ENCODE peak calls at places on chromosome 2, in eight cellular contexts. One of them, this sample, is unnamed.

GRCh38 chr2:18311413-18311812 is 249.0 kb downstream of the RDH14 start:
- DNase-seq in K562: no peak
- DNase-seq in breast epithelium: no peak
- DNase-seq in endothelial cell of umbilical vein: no peak
- DNase-seq in stomach: no peak
- DNase-seq in sigmoid colon: no peak
- DNase-seq in GM23338: no peak
- DNase-seq in GM12878: no peak
- DNase-seq in this sample: no peak

GRCh38 chr2:160062283-160063005 is at the start of gene PLA2R1:
- DNase-seq in K562: no peak
- DNase-seq in endothelial cell of umbilical vein: peak; percentile 49
- DNase-seq in sigmoid colon: peak; percentile 82
- DNase-seq in GM23338: peak; percentile 76
- DNase-seq in GM12878: no peak
- DNase-seq in breast epithelium: peak; percentile 59
- DNase-seq in stomach: peak; percentile 34
- DNase-seq in this sample: peak; percentile 89

GRCh38 chr2:159933727-159934049 is 128.7 kb downstream of the PLA2R1 start:
- DNase-seq in breast epithelium: no peak
- DNase-seq in endothelial cell of umbilical vein: no peak
- DNase-seq in sigmoid colon: no peak
- DNase-seq in stomach: no peak
- DNase-seq in GM12878: peak; percentile 70
- DNase-seq in K562: no peak
- DNase-seq in GM23338: no peak
- DNase-seq in this sample: no peak

GRCh38 chr2:178829981-178830380 is 22.8 kb upstream of the TTN start:
- DNase-seq in GM12878: no peak
- DNase-seq in sigmoid colon: no peak
- DNase-seq in endothelial cell of umbilical vein: peak; percentile 62
- DNase-seq in K562: no peak
- DNase-seq in stomach: no peak
- DNase-seq in GM23338: no peak
- DNase-seq in breast epithelium: no peak
- DNase-seq in this sample: no peak

GRCh38 chr2:176424756-176425155 is 155.5 kb downstream of the MTX2 start:
- DNase-seq in endothelial cell of umbilical vein: no peak
- DNase-seq in GM23338: no peak
- DNase-seq in GM12878: no peak
- DNase-seq in K562: no peak
- DNase-seq in breast epithelium: no peak
- DNase-seq in stomach: no peak
- DNase-seq in sigmoid colon: no peak
- DNase-seq in this sample: no peak

GRCh38 chr2:195021704-195022513 is 635.1 kb upstream of the SLC39A10 start:
- DNase-seq in breast epithelium: no peak
- DNase-seq in GM12878: peak; percentile 52
- DNase-seq in sigmoid colon: no peak
- DNase-seq in K562: no peak
- DNase-seq in stomach: no peak
- DNase-seq in GM23338: no peak
- DNase-seq in endothelial cell of umbilical vein: no peak
- DNase-seq in this sample: no peak

GRCh38 chr2:188267776-188268175 is 23.9 kb upstream of the GULP1 start:
- DNase-seq in GM23338: no peak
- DNase-seq in K562: no peak
- DNase-seq in GM12878: no peak
- DNase-seq in stomach: no peak
- DNase-seq in endothelial cell of umbilical vein: no peak
- DNase-seq in sigmoid colon: no peak
- DNase-seq in breast epithelium: no peak
- DNase-seq in this sample: no peak

GRCh38 chr2:53127061-53127650 is 640.4 kb upstream of the CHAC2 start:
- DNase-seq in endothelial cell of umbilical vein: no peak
- DNase-seq in sigmoid colon: no peak
- DNase-seq in GM12878: no peak
- DNase-seq in GM23338: no peak
- DNase-seq in K562: no peak
- DNase-seq in stomach: no peak
- DNase-seq in breast epithelium: no peak
- DNase-seq in this sample: no peak

GRCh38 chr2:66334237-66335054 is 100.5 kb upstream of the MEIS1 start:
- DNase-seq in stomach: no peak
- DNase-seq in breast epithelium: no peak
- DNase-seq in GM12878: no peak
- DNase-seq in sigmoid colon: no peak
- DNase-seq in endothelial cell of umbilical vein: no peak
- DNase-seq in GM23338: peak; percentile 45
- DNase-seq in K562: no peak
- DNase-seq in this sample: no peak

GRCh38 chr2:105090091-105090490 is 52.2 kb downstream of the MRPS9 start:
- DNase-seq in sigmoid colon: no peak
- DNase-seq in breast epithelium: no peak
- DNase-seq in endothelial cell of umbilical vein: no peak
- DNase-seq in K562: no peak
- DNase-seq in stomach: no peak
- DNase-seq in GM12878: no peak
- DNase-seq in GM23338: no peak
- DNase-seq in this sample: no peak

GRCh38 chr2:29606105-29606871 is 315.1 kb downstream of the ALK start:
- DNase-seq in GM12878: no peak
- DNase-seq in breast epithelium: no peak
- DNase-seq in GM23338: no peak
- DNase-seq in K562: no peak
- DNase-seq in sigmoid colon: no peak
- DNase-seq in endothelial cell of umbilical vein: no peak
- DNase-seq in stomach: no peak
- DNase-seq in this sample: no peak

GRCh38 chr2:56589194-56589593 is 405.4 kb downstream of the CCDC85A start:
- DNase-seq in stomach: no peak
- DNase-seq in GM23338: no peak
- DNase-seq in breast epithelium: no peak
- DNase-seq in K562: no peak
- DNase-seq in GM12878: no peak
- DNase-seq in endothelial cell of umbilical vein: no peak
- DNase-seq in sigmoid colon: no peak
- DNase-seq in this sample: no peak

GRCh38 chr2:188573453-188573852 is 281.8 kb downstream of the GULP1 start:
- DNase-seq in GM12878: no peak
- DNase-seq in stomach: no peak
- DNase-seq in GM23338: no peak
- DNase-seq in endothelial cell of umbilical vein: no peak
- DNase-seq in K562: no peak
- DNase-seq in sigmoid colon: no peak
- DNase-seq in breast epithelium: no peak
- DNase-seq in this sample: no peak

GRCh38 chr2:73202156-73203054 is at the start of gene NOTO:
- DNase-seq in stomach: no peak
- DNase-seq in sigmoid colon: no peak
- DNase-seq in breast epithelium: no peak
- DNase-seq in GM23338: peak; percentile 82
- DNase-seq in K562: no peak
- DNase-seq in GM12878: no peak
- DNase-seq in endothelial cell of umbilical vein: no peak
- DNase-seq in this sample: no peak

GRCh38 chr2:38554973-38555595 is 47.6 kb downstream of the HNRNPLL start:
- DNase-seq in GM23338: peak; percentile 70
- DNase-seq in breast epithelium: no peak
- DNase-seq in sigmoid colon: no peak
- DNase-seq in endothelial cell of umbilical vein: peak; percentile 12
- DNase-seq in K562: peak; percentile 22
- DNase-seq in GM12878: no peak
- DNase-seq in stomach: no peak
- DNase-seq in this sample: no peak

GRCh38 chr2:145644820-145645302 is 1124.9 kb upstream of the ZEB2 start:
- DNase-seq in breast epithelium: no peak
- DNase-seq in GM23338: peak; percentile 20
- DNase-seq in sigmoid colon: no peak
- DNase-seq in stomach: no peak
- DNase-seq in GM12878: peak; percentile 45
- DNase-seq in K562: no peak
- DNase-seq in endothelial cell of umbilical vein: no peak
- DNase-seq in this sample: no peak

GRCh38 chr2:14401838-14402237 is 230.7 kb upstream of the LRATD1 start:
- DNase-seq in endothelial cell of umbilical vein: no peak
- DNase-seq in breast epithelium: no peak
- DNase-seq in K562: no peak
- DNase-seq in sigmoid colon: no peak
- DNase-seq in stomach: no peak
- DNase-seq in GM12878: no peak
- DNase-seq in GM23338: peak; percentile 86
- DNase-seq in this sample: no peak

GRCh38 chr2:18050001-18050400 is 171.5 kb downstream of the KCNS3 start:
- DNase-seq in GM23338: no peak
- DNase-seq in GM12878: no peak
- DNase-seq in sigmoid colon: no peak
- DNase-seq in K562: no peak
- DNase-seq in endothelial cell of umbilical vein: no peak
- DNase-seq in breast epithelium: no peak
- DNase-seq in stomach: no peak
- DNase-seq in this sample: no peak

DNA sequence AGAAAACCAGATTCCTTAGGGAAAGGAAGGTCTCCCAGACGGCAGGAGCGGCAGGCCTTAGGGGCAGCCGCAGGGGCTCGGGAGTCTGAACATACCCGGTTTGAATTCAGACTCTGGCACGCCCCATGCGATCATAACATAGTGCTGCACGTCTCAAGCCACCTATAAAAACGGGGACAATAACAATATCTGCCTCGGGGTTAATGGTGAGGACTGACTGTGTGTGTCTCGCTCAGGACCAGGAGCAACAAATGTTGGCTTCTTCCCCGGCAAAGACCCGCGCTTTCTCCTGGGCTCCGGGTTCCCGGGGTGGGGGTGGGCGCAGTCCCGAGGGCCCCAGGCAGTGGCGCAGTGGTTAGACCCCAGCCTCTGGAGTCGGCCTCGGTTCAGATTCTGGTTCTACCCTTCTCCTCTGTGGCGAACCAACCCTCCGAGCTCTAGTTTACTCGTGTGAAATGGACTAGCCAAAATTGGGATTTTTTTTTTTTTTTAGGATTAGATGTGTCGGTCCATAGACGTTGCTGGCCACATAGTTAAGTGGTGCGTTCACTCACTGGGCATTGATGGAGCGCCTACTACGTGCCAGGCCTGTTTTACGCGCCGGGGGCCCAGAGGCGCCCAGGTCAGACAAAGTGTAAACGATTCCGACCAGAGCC is 959 bp upstream of the SH3BP4 start:
- DNase-seq in GM12878: no peak
- DNase-seq in stomach: no peak
- DNase-seq in GM23338: peak; percentile 60
- DNase-seq in endothelial cell of umbilical vein: peak; percentile 24
- DNase-seq in sigmoid colon: peak; percentile 63
- DNase-seq in K562: no peak
- DNase-seq in breast epithelium: no peak
- DNase-seq in this sample: no peak
- TF ChIP-seq POLR2AphosphoS5 in GM12878: no peak
- TF ChIP-seq POLR2AphosphoS5 in stomach: peak; percentile 23
- TF ChIP-seq POLR2AphosphoS5 in GM23338: no peak
- TF ChIP-seq POLR2AphosphoS5 in endothelial cell of umbilical vein: no peak
- TF ChIP-seq POLR2AphosphoS5 in sigmoid colon: no peak
- TF ChIP-seq POLR2AphosphoS5 in K562: no peak
- TF ChIP-seq POLR2AphosphoS5 in breast epithelium: no peak
- TF ChIP-seq POLR2AphosphoS5 in this sample: no peak

GRCh38 chr2:79711098-79711497 is 198.2 kb downstream of the CTNNA2 start:
- DNase-seq in breast epithelium: no peak
- DNase-seq in endothelial cell of umbilical vein: no peak
- DNase-seq in stomach: no peak
- DNase-seq in GM23338: no peak
- DNase-seq in K562: no peak
- DNase-seq in sigmoid colon: no peak
- DNase-seq in GM12878: no peak
- DNase-seq in this sample: no peak

GRCh38 chr2:79717364-79718007 is 204.6 kb downstream of the CTNNA2 start:
- DNase-seq in GM12878: no peak
- DNase-seq in stomach: no peak
- DNase-seq in GM23338: peak; percentile 52
- DNase-seq in sigmoid colon: no peak
- DNase-seq in breast epithelium: no peak
- DNase-seq in endothelial cell of umbilical vein: no peak
- DNase-seq in K562: no peak
- DNase-seq in this sample: no peak

GRCh38 chr2:79716266-79716665 is 203.4 kb downstream of the CTNNA2 start:
- DNase-seq in GM23338: peak; percentile 18
- DNase-seq in breast epithelium: no peak
- DNase-seq in stomach: no peak
- DNase-seq in endothelial cell of umbilical vein: no peak
- DNase-seq in sigmoid colon: no peak
- DNase-seq in K562: no peak
- DNase-seq in GM12878: no peak
- DNase-seq in this sample: no peak

GRCh38 chr2:79715328-79715727 is 202.5 kb downstream of the CTNNA2 start:
- DNase-seq in breast epithelium: no peak
- DNase-seq in sigmoid colon: no peak
- DNase-seq in GM12878: no peak
- DNase-seq in K562: no peak
- DNase-seq in stomach: no peak
- DNase-seq in endothelial cell of umbilical vein: no peak
- DNase-seq in GM23338: no peak
- DNase-seq in this sample: no peak

GRCh38 chr2:79713131-79713785 is 200.4 kb downstream of the CTNNA2 start:
- DNase-seq in stomach: no peak
- DNase-seq in K562: no peak
- DNase-seq in breast epithelium: no peak
- DNase-seq in GM12878: no peak
- DNase-seq in endothelial cell of umbilical vein: no peak
- DNase-seq in sigmoid colon: no peak
- DNase-seq in GM23338: no peak
- DNase-seq in this sample: no peak
- H3K27ac ChIP-seq in stomach: no peak overlapping the region
- H3K27ac ChIP-seq in K562: no peak overlapping the region
- H3K27ac ChIP-seq in breast epithelium: no peak overlapping the region
- H3K27ac ChIP-seq in GM12878: no peak overlapping the region
- H3K27ac ChIP-seq in endothelial cell of umbilical vein: no peak overlapping the region
- H3K27ac ChIP-seq in sigmoid colon: no peak overlapping the region
- H3K27ac ChIP-seq in GM23338: no peak overlapping the region
- H3K27ac ChIP-seq in this sample: no peak overlapping the region

DNA sequence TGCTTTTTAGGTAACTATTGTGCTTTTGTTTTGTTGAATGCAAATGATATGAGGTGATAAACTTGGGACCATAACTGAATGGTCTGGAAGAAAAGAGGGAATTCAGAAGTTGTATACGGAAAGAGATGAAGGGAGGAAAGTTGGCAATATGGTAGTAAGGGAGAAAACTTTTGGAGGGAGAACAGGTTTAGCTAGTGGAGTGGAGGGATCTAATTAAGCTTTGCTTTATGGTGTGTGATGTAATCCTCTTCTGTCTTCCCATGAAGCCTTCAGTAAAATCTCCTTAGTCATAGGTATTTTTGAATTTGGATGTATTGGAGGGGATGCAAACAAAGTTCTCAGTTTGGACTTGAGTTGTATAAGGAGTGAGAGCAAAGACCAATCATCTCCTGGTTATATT is 20.2 kb upstream of the RAB10 start:
- DNase-seq in sigmoid colon: no peak
- DNase-seq in GM12878: no peak
- DNase-seq in breast epithelium: no peak
- DNase-seq in GM23338: no peak
- DNase-seq in endothelial cell of umbilical vein: no peak
- DNase-seq in stomach: no peak
- DNase-seq in K562: no peak
- DNase-seq in this sample: no peak
- H3K4me1 ChIP-seq in sigmoid colon: peaks cover 11% of the 10 kb centered on the region
- H3K4me1 ChIP-seq in GM12878: peaks cover 4% of the 10 kb centered on the region
- H3K4me1 ChIP-seq in breast epithelium: peaks cover 5% of the 10 kb centered on the region
- H3K4me1 ChIP-seq in GM23338: peaks cover 9% of the 10 kb centered on the region
- H3K4me1 ChIP-seq in endothelial cell of umbilical vein: peaks cover 26% of the 10 kb centered on the region
- H3K4me1 ChIP-seq in stomach: peaks cover 48% of the 10 kb centered on the region
- H3K4me1 ChIP-seq in K562: peaks cover 19% of the 10 kb centered on the region
- H3K4me1 ChIP-seq in this sample: peaks cover 73% of the 10 kb centered on the region

GRCh38 chr2:165825041-165825440 is 31.0 kb upstream of the GALNT3 start:
- DNase-seq in GM12878: no peak
- DNase-seq in K562: no peak
- DNase-seq in breast epithelium: no peak
- DNase-seq in endothelial cell of umbilical vein: no peak
- DNase-seq in stomach: peak; percentile 41
- DNase-seq in GM23338: no peak
- DNase-seq in sigmoid colon: no peak
- DNase-seq in this sample: no peak
- TF ChIP-seq POLR2AphosphoS5 in GM12878: no peak
- TF ChIP-seq POLR2AphosphoS5 in K562: no peak
- TF ChIP-seq POLR2AphosphoS5 in breast epithelium: no peak
- TF ChIP-seq POLR2AphosphoS5 in endothelial cell of umbilical vein: no peak
- TF ChIP-seq POLR2AphosphoS5 in stomach: no peak
- TF ChIP-seq POLR2AphosphoS5 in GM23338: no peak
- TF ChIP-seq POLR2AphosphoS5 in sigmoid colon: no peak
- TF ChIP-seq POLR2AphosphoS5 in this sample: no peak